ENCODE peak calls at places on chromosomes 13 and 19, in four cellular contexts. U, B, Z and K are unnamed samples.

GRCh38 chr19:46471778-46472543 is 598 bp upstream of the PNMA8A start:
- DNase-seq in U (no peak), B (no peak), Z (no peak), K (no peak)

GRCh38 chr13:41313117-41313516 is 2.0 kb downstream of the NAA16 start:
- DNase-seq in U (no peak), B (no peak), Z (no peak), K (no peak)

GRCh38 chr13:33106656-33107402 is 90.6 kb downstream of the KL start:
- DNase-seq in U (no peak), B (no peak), Z (no peak), K (no peak)

GRCh38 chr13:108690726-108691125 is 61.3 kb downstream of the MYO16 start:
- DNase-seq in U (no peak), B (no peak), Z (no peak), K (no peak)

GRCh38 chr13:80363890-80364503 is 23.1 kb upstream of the SPRY2 start:
- DNase-seq in U (no peak), B (no peak), Z (peak), K (peak)

GRCh38 chr19:35116085-35116801 is 620 bp downstream of the FXYD3 start:
- DNase-seq in U (no peak), B (no peak), Z (no peak), K (no peak)

GRCh38 chr13:74891610-74892009 is 590.4 kb downstream of the TBC1D4 start:
- DNase-seq in U (no peak), B (no peak), Z (no peak), K (no peak)

GRCh38 chr19:10285393-10285792 is 1.4 kb upstream of the ICAM4 start:
- DNase-seq in U (no peak), B (no peak), Z (no peak), K (no peak)

GRCh38 chr19:3275068-3275582 is 50.7 kb downstream of the CELF5 start:
- DNase-seq in U (peak), B (no peak), Z (peak), K (peak)

GRCh38 chr13:74273591-74273990 is 139.4 kb upstream of the KLF12 start:
- DNase-seq in U (no peak), B (no peak), Z (no peak), K (no peak)

GRCh38 chr19:33301011-33301899 is 1.1 kb downstream of the CEBPA start:
- DNase-seq in U (no peak), B (no peak), Z (no peak), K (no peak)

GRCh38 chr19:19538077-19538764 is at the start of gene CILP2:
- DNase-seq in U (peak), B (no peak), Z (no peak), K (peak)
- TF ChIP-seq TARDBP in U (no peak), B (no peak), Z (no peak), K (no peak)

DNA sequence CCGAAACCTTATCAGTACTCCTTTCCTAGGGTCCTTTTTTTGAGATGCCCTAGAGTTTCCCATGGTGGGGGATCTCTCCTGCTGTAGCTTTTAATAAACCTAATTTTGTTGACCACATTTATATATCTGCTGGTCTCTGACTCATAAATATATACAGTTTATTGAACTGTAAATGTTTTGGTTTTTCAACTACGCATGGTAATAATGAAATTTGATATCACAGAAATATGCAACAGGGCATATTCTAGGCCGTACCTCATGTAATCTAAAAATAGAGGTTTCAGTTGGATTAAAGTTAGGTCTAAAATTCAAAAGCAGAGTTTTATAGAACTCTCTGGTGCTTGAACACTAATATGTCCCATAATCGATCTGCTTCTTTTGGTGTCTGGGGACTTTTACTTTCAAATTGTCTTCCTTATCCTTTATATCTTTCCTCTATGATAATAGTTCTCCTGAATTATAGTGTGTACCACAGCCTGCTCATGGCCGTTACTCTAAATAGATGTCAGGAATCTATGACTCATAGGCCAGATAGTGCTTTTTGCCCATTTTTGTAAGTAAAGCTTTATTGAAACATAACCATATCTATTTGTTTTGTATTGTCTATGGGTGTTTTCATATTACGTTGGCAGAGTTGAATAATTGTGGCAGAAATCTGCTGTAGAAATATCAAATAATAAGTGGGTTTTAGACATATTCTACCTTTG is 324.8 kb upstream of the PCDH9 start:
- DNase-seq in U (no peak), B (no peak), Z (no peak), K (no peak)
- TF ChIP-seq BHLHE40 in U (no peak), B (no peak), Z (no peak), K (no peak)

GRCh38 chr19:57434386-57435061 is 601 bp upstream of the ZNF749 start:
- DNase-seq in U (no peak), B (no peak), Z (no peak), K (no peak)
- TF ChIP-seq FOXK2 in U (no peak), B (no peak), Z (no peak), K (no peak)

GRCh38 chr13:23322353-23323336 is 110.9 kb downstream of the SACS start:
- DNase-seq in U (no peak), B (no peak), Z (no peak), K (no peak)

GRCh38 chr13:23323946-23324709 is 109.4 kb downstream of the SACS start:
- DNase-seq in U (no peak), B (no peak), Z (no peak), K (no peak)

GRCh38 chr13:23320926-23321533 is 112.5 kb downstream of the SACS start:
- DNase-seq in U (no peak), B (no peak), Z (no peak), K (no peak)

GRCh38 chr13:23319915-23320224 is 113.6 kb downstream of the SACS start:
- DNase-seq in U (no peak), B (no peak), Z (no peak), K (no peak)

DNA sequence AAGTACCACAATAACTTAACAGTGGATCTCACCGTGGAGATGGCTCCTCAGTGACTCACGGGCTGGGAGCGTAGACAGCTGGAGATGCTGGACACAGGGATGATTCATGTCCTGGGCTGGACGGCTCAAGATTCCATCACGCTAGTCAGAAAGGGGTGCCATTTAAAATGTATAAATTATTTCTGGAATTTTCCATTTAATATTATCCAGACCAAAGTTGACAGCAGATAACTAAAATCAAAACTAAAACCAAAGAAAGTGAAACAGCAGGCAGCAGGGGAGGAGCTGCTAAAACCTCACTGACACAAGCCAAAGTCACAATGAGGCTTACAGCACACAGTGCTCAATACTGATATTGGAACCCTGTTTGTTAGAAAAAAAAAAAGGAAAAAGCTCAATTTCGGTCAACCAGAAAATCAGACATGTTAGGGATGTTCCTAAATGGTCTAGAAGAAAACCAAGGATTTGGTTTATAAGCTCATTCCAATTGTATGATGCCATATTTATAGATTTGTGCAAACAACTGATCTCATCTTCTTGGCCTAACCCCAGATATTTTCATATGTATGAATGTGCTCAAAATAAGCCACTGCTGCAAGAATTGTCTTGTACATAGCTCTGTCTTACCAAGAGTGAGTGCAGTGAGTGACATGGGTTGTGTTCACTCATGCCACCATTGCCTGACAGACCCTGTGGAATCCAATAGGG is 111.8 kb downstream of the SACS start:
- DNase-seq in U (no peak), B (peak), Z (peak), K (no peak)
- TF ChIP-seq TARDBP in U (no peak), B (no peak), Z (no peak), K (no peak)

GRCh38 chr19:28377077-28377476 is 835.9 kb downstream of the UQCRFS1 start:
- DNase-seq in U (no peak), B (no peak), Z (no peak), K (no peak)
- TF ChIP-seq BHLHE40 in U (no peak), B (no peak), Z (no peak), K (no peak)